ENCODE peak calls at places on chromosome 18, in six cellular contexts. One of them, this sample, is unnamed.

GRCh38 chr18:79568543-79569205 is 110.9 kb upstream of the CTDP1 start:
- DNase-seq in stomach: peak
- DNase-seq in heart left ventricle: peak
- DNase-seq in uterus: no peak
- DNase-seq in transverse colon: no peak
- DNase-seq in esophagus squamous epithelium: no peak
- DNase-seq in this sample: no peak

GRCh38 chr18:44841769-44842587 is 161.3 kb downstream of the SETBP1 start:
- DNase-seq in stomach: no peak
- DNase-seq in heart left ventricle: no peak
- DNase-seq in uterus: no peak
- DNase-seq in transverse colon: no peak
- DNase-seq in esophagus squamous epithelium: no peak
- DNase-seq in this sample: no peak

GRCh38 chr18:62384610-62385097 is 59.5 kb downstream of the TNFRSF11A start:
- DNase-seq in stomach: no peak
- DNase-seq in heart left ventricle: no peak
- DNase-seq in uterus: no peak
- DNase-seq in transverse colon: no peak
- DNase-seq in esophagus squamous epithelium: no peak
- DNase-seq in this sample: peak

GRCh38 chr18:69397096-69397495 is 3.6 kb upstream of the DOK6 start:
- DNase-seq in stomach: no peak
- DNase-seq in heart left ventricle: no peak
- DNase-seq in uterus: no peak
- DNase-seq in transverse colon: no peak
- DNase-seq in esophagus squamous epithelium: no peak
- DNase-seq in this sample: peak

GRCh38 chr18:62933261-62933887 is 218.0 kb downstream of the PHLPP1 start:
- DNase-seq in stomach: no peak
- DNase-seq in heart left ventricle: no peak
- DNase-seq in uterus: no peak
- DNase-seq in transverse colon: no peak
- DNase-seq in esophagus squamous epithelium: no peak
- DNase-seq in this sample: no peak

GRCh38 chr18:3692113-3692621 is 242.2 kb downstream of the TGIF1 start:
- DNase-seq in stomach: no peak
- DNase-seq in heart left ventricle: no peak
- DNase-seq in uterus: no peak
- DNase-seq in transverse colon: no peak
- DNase-seq in esophagus squamous epithelium: no peak
- DNase-seq in this sample: no peak

GRCh38 chr18:27723168-27723567 is 453.8 kb downstream of the CDH2 start:
- DNase-seq in stomach: no peak
- DNase-seq in heart left ventricle: no peak
- DNase-seq in uterus: no peak
- DNase-seq in transverse colon: no peak
- DNase-seq in esophagus squamous epithelium: no peak
- DNase-seq in this sample: no peak

GRCh38 chr18:79911009-79911870 is 40.2 kb downstream of the SLC66A2 start:
- DNase-seq in stomach: no peak
- DNase-seq in heart left ventricle: no peak
- DNase-seq in uterus: peak
- DNase-seq in transverse colon: peak
- DNase-seq in esophagus squamous epithelium: no peak
- DNase-seq in this sample: no peak

GRCh38 chr18:57801379-57802165 is 1.5 kb downstream of the ATP8B1 start:
- DNase-seq in stomach: peak
- DNase-seq in heart left ventricle: no peak
- DNase-seq in uterus: no peak
- DNase-seq in transverse colon: no peak
- DNase-seq in esophagus squamous epithelium: no peak
- DNase-seq in this sample: peak

GRCh38 chr18:79789091-79789891 is 8.4 kb upstream of the KCNG2 start:
- DNase-seq in stomach: no peak
- DNase-seq in heart left ventricle: peak
- DNase-seq in uterus: no peak
- DNase-seq in transverse colon: no peak
- DNase-seq in esophagus squamous epithelium: no peak
- DNase-seq in this sample: peak

GRCh38 chr18:76657428-76657827 is 162.4 kb upstream of the ZNF516 start:
- DNase-seq in stomach: no peak
- DNase-seq in heart left ventricle: no peak
- DNase-seq in uterus: no peak
- DNase-seq in transverse colon: no peak
- DNase-seq in esophagus squamous epithelium: no peak
- DNase-seq in this sample: no peak
- TF ChIP-seq CTCF in stomach: no peak
- TF ChIP-seq CTCF in heart left ventricle: no peak
- TF ChIP-seq CTCF in uterus: no peak
- TF ChIP-seq CTCF in transverse colon: no peak
- TF ChIP-seq CTCF in esophagus squamous epithelium: no peak
- TF ChIP-seq CTCF in this sample: no peak

GRCh38 chr18:11984091-11984490 is 2.8 kb downstream of the IMPA2 start:
- DNase-seq in stomach: no peak
- DNase-seq in heart left ventricle: no peak
- DNase-seq in uterus: no peak
- DNase-seq in transverse colon: no peak
- DNase-seq in esophagus squamous epithelium: no peak
- DNase-seq in this sample: no peak

GRCh38 chr18:11986061-11986460 is 4.8 kb downstream of the IMPA2 start:
- DNase-seq in stomach: no peak
- DNase-seq in heart left ventricle: no peak
- DNase-seq in uterus: no peak
- DNase-seq in transverse colon: no peak
- DNase-seq in esophagus squamous epithelium: no peak
- DNase-seq in this sample: no peak

GRCh38 chr18:11987527-11987926 is 6.2 kb downstream of the IMPA2 start:
- DNase-seq in stomach: no peak
- DNase-seq in heart left ventricle: no peak
- DNase-seq in uterus: no peak
- DNase-seq in transverse colon: no peak
- DNase-seq in esophagus squamous epithelium: no peak
- DNase-seq in this sample: no peak

GRCh38 chr18:11983592-11983991 is 2.3 kb downstream of the IMPA2 start:
- DNase-seq in stomach: no peak
- DNase-seq in heart left ventricle: no peak
- DNase-seq in uterus: no peak
- DNase-seq in transverse colon: peak
- DNase-seq in esophagus squamous epithelium: no peak
- DNase-seq in this sample: peak

DNA sequence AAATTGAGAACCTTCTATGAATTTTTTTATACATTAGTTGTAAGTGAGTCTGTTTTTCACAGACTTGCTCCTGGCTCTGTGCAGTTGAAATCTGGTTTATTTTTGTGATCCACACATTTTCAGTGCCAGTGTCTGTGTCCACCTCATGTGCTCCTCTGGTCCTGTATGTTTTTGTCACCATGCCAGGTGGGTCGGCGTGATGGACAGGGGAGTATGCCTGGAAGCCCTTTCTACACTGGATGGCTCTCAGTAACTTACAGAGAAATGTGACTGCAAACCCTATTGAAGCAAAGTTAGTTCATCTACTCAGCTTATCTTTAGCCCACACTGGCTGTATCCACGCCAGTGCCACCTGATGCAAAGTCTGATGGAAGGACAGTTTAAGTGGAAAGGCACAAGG is 4.2 kb downstream of the IMPA2 start:
- DNase-seq in stomach: no peak
- DNase-seq in heart left ventricle: no peak
- DNase-seq in uterus: no peak
- DNase-seq in transverse colon: no peak
- DNase-seq in esophagus squamous epithelium: no peak
- DNase-seq in this sample: no peak
- TF ChIP-seq POLR2A in stomach: no peak
- TF ChIP-seq POLR2A in heart left ventricle: no peak
- TF ChIP-seq POLR2A in uterus: no peak
- TF ChIP-seq POLR2A in transverse colon: no peak
- TF ChIP-seq POLR2A in esophagus squamous epithelium: no peak
- TF ChIP-seq POLR2A in this sample: no peak

GRCh38 chr18:9321709-9322108 is 12.9 kb upstream of the TWSG1 start:
- DNase-seq in stomach: no peak
- DNase-seq in heart left ventricle: no peak
- DNase-seq in uterus: no peak
- DNase-seq in transverse colon: no peak
- DNase-seq in esophagus squamous epithelium: no peak
- DNase-seq in this sample: no peak
- H3K4me3 ChIP-seq in stomach: no peak
- H3K4me3 ChIP-seq in heart left ventricle: no peak
- H3K4me3 ChIP-seq in uterus: no peak
- H3K4me3 ChIP-seq in transverse colon: no peak
- H3K4me3 ChIP-seq in esophagus squamous epithelium: no peak
- H3K4me3 ChIP-seq in this sample: no peak

DNA sequence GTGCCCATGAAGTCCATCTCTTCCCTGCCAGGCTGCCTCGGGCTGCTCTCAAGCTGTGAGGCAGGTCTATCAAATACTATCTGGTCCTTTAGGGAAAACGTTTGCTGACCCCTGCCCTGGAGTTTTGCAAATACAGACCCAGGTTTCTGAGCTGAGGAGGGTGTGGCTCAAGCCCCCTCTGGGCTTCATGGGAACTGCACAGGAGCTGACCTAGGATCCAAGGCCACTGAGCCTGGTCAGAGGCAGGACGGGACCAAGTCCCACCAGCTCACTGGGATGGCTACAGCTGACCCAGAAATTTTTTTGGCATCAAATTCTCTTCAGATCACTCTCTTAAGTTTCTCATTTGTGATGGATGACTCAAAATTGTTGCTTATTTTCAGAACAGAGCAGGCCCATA is 14.1 kb downstream of the ZNF516 start:
- DNase-seq in stomach: no peak
- DNase-seq in heart left ventricle: no peak
- DNase-seq in uterus: no peak
- DNase-seq in transverse colon: no peak
- DNase-seq in esophagus squamous epithelium: no peak
- DNase-seq in this sample: no peak
- TF ChIP-seq CTCF in stomach: no peak
- TF ChIP-seq CTCF in heart left ventricle: no peak
- TF ChIP-seq CTCF in uterus: no peak
- TF ChIP-seq CTCF in transverse colon: no peak
- TF ChIP-seq CTCF in esophagus squamous epithelium: no peak
- TF ChIP-seq CTCF in this sample: no peak

DNA sequence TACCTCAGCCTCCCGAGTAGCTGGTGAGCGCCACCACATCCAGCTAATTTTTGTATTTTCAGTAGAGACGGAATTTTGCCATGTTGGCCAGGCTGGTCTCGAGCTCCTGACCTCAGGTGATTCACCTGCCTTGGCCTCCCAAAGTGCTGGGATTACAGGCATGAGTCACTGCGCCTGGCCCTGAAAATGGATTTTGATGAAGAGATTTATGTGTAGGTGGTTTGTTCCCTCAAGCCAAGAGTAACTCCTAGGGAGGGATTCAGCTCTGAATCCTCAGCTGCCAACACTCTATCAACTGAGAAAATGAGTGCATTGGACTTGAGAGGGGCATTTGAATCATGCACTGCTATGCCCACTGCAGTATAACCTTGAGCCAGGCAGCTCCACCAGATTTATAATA is 17.5 kb upstream of the LIPG start:
- DNase-seq in stomach: no peak
- DNase-seq in heart left ventricle: no peak
- DNase-seq in uterus: no peak
- DNase-seq in transverse colon: no peak
- DNase-seq in esophagus squamous epithelium: no peak
- DNase-seq in this sample: no peak
- TF ChIP-seq POLR2A in stomach: no peak
- TF ChIP-seq POLR2A in heart left ventricle: no peak
- TF ChIP-seq POLR2A in uterus: no peak
- TF ChIP-seq POLR2A in transverse colon: no peak
- TF ChIP-seq POLR2A in esophagus squamous epithelium: no peak
- TF ChIP-seq POLR2A in this sample: no peak

This sample was measured in upper lobe of left lung.